ENCODE peak calls at places on chromosomes 12 and 14, in eight cellular contexts. E, Y, G, P, F, R, C and L are unnamed samples.

GRCh38 chr14:30355431-30355913 is 203.5 kb upstream of the G2E3 start:
- DNase-seq in E (peak; percentile 5), Y (no peak), G (no peak), P (no peak), F (no peak), R (no peak), C (peak; percentile 42), L (no peak)

GRCh38 chr14:38286481-38286880 is 30.6 kb upstream of the CLEC14A start:
- DNase-seq in E (no peak), Y (no peak), G (peak; percentile 54), P (no peak), F (no peak), R (no peak), C (no peak), L (no peak)

GRCh38 chr14:67883717-67884116 is 64.1 kb downstream of the RAD51B start:
- DNase-seq in E (no peak), Y (no peak), G (peak; percentile 59), P (no peak), F (peak; percentile 4), R (no peak), C (peak; percentile 21), L (no peak)

GRCh38 chr14:96160030-96160912 is 44.4 kb upstream of the BDKRB2 start:
- DNase-seq in E (no peak), Y (no peak), G (no peak), P (peak; percentile 8), F (no peak), R (no peak), C (no peak), L (no peak)

GRCh38 chr14:50312734-50313054 is 570 bp downstream of the DMAC2L start:
- DNase-seq in E (no peak), Y (no peak), G (peak; percentile 42), P (no peak), F (peak; percentile 75), R (no peak), C (no peak), L (no peak)

GRCh38 chr12:98013560-98013959 is 501.8 kb upstream of the TMPO start:
- DNase-seq in E (no peak), Y (no peak), G (no peak), P (no peak), F (no peak), R (no peak), C (no peak), L (no peak)

GRCh38 chr12:101086490-101086889 is 123.5 kb downstream of the SLC5A8 start:
- DNase-seq in E (peak; percentile 78), Y (no peak), G (peak; percentile 13), P (no peak), F (no peak), R (no peak), C (peak; percentile 84), L (no peak)

GRCh38 chr12:50505386-50505827 is 622 bp downstream of the DIP2B start:
- DNase-seq in E (peak; percentile 67), Y (peak; percentile 33), G (peak; percentile 26), P (no peak), F (no peak), R (peak; percentile 15), C (peak; percentile 10), L (no peak)

GRCh38 chr14:101721951-101722661 is 39.4 kb upstream of the PPP2R5C start:
- DNase-seq in E (no peak), Y (peak; percentile 83), G (no peak), P (peak; percentile 51), F (no peak), R (peak; percentile 60), C (peak; percentile 93), L (peak; percentile 52)

GRCh38 chr14:50796391-50796790 is 34.6 kb downstream of the NIN start:
- DNase-seq in E (no peak), Y (no peak), G (no peak), P (no peak), F (no peak), R (no peak), C (no peak), L (no peak)

GRCh38 chr12:58916891-58917570 is 3.3 kb downstream of the LRIG3 start:
- DNase-seq in E (peak; percentile 85), Y (peak; percentile 22), G (peak; percentile 77), P (no peak), F (no peak), R (no peak), C (peak; percentile 74), L (no peak)

GRCh38 chr12:47878918-47879481 is 25.8 kb downstream of the VDR start:
- DNase-seq in E (no peak), Y (no peak), G (no peak), P (no peak), F (no peak), R (no peak), C (no peak), L (no peak)

GRCh38 chr14:38994721-38995120 is 108.3 kb downstream of the SEC23A start:
- DNase-seq in E (no peak), Y (no peak), G (no peak), P (no peak), F (no peak), R (no peak), C (no peak), L (no peak)

GRCh38 chr14:22835505-22835904 is 880 bp upstream of the MMP14 start:
- DNase-seq in E (no peak), Y (no peak), G (no peak), P (no peak), F (no peak), R (no peak), C (no peak), L (no peak)

GRCh38 chr12:31021809-31022492 is 51.7 kb upstream of the DDX11 start:
- DNase-seq in E (no peak), Y (no peak), G (no peak), P (no peak), F (peak; percentile 22), R (no peak), C (peak; percentile 63), L (no peak)

GRCh38 chr14:71013551-71014192 is 106.4 kb downstream of the PCNX1 start:
- DNase-seq in E (peak; percentile 57), Y (no peak), G (no peak), P (no peak), F (no peak), R (no peak), C (no peak), L (no peak)

GRCh38 chr14:58919262-58919661 is 269.2 kb upstream of the DAAM1 start:
- DNase-seq in E (peak; percentile 81), Y (no peak), G (no peak), P (no peak), F (no peak), R (no peak), C (peak; percentile 29), L (no peak)